ENCODE peak calls at places on chromosome 5, in five cellular contexts. D is IMR-90, T is A549, M is GM12878, P is HepG2. K is an unnamed sample.

GRCh38 chr5:65924366-65925093 is 1.8 kb upstream of the ERBIN start:
- DNase-seq in M (no peak), D (no peak), T (no peak), P (peak; percentile 12), K (no peak)

GRCh38 chr5:15904894-15905805 is 274.4 kb downstream of the MARCHF11 start:
- DNase-seq in T (no peak), P (no peak), D (no peak), M (no peak), K (no peak)

GRCh38 chr5:6914336-6914735 is 201.1 kb downstream of the TENT4A start:
- DNase-seq in P (no peak), D (no peak), M (no peak), T (no peak), K (no peak)

GRCh38 chr5:60844429-60844890 is 391 bp upstream of the ELOVL7 start:
- DNase-seq in M (no peak), T (no peak), D (peak; percentile 29), P (peak; percentile 5), K (peak; percentile 16)

GRCh38 chr5:111422245-111422644 is 90.1 kb downstream of the STARD4 start:
- DNase-seq in D (no peak), T (no peak), M (no peak), P (no peak), K (no peak)

GRCh38 chr5:82259172-82259800 is 18.9 kb downstream of the RPS23 start:
- DNase-seq in P (no peak), T (peak; percentile 35), D (peak; percentile 47), M (no peak), K (peak; percentile 18)

GRCh38 chr5:62214701-62215100 is 91.3 kb upstream of the KIF2A start:
- DNase-seq in P (no peak), D (no peak), M (no peak), T (no peak), K (peak; percentile 7)

GRCh38 chr5:35443803-35444595 is 173.7 kb upstream of the SPEF2 start:
- DNase-seq in T (no peak), P (no peak), D (no peak), M (no peak), K (no peak)

GRCh38 chr5:170312666-170313065 is 15.1 kb upstream of the LCP2 start:
- DNase-seq in M (no peak), T (peak; percentile 33), D (peak; percentile 3), P (no peak), K (no peak)

GRCh38 chr5:79703381-79703645 is 13.7 kb downstream of the CMYA5 start:
- DNase-seq in P (no peak), D (no peak), M (no peak), T (no peak), K (no peak)

GRCh38 chr5:79704553-79704952 is 14.9 kb downstream of the CMYA5 start:
- DNase-seq in M (no peak), T (no peak), P (no peak), D (no peak), K (no peak)

GRCh38 chr5:79699766-79700400 is 10.2 kb downstream of the CMYA5 start:
- DNase-seq in P (no peak), M (no peak), T (no peak), D (no peak), K (no peak)

GRCh38 chr5:79705632-79706031 is 16.0 kb downstream of the CMYA5 start:
- DNase-seq in M (no peak), D (no peak), T (no peak), P (no peak), K (no peak)

GRCh38 chr5:79702606-79703380 is 13.2 kb downstream of the CMYA5 start:
- DNase-seq in D (no peak), P (peak; percentile 10), M (no peak), T (no peak), K (no peak)
- TF ChIP-seq CEBPB in D (peak; percentile 73), P (peak; percentile 68), M (no peak), T (no peak), K (no peak)

GRCh38 chr5:173331287-173331686 is 3.1 kb upstream of the STC2 start:
- DNase-seq in M (no peak), P (no peak), T (no peak), D (no peak), K (no peak)
- TF ChIP-seq CEBPB in M (no peak), P (no peak), T (no peak), D (no peak), K (no peak)

GRCh38 chr5:95923918-95924559 is 37.6 kb downstream of the ELL2 start:
- DNase-seq in D (no peak), P (no peak), M (peak; percentile 60), T (no peak), K (no peak)
- TF ChIP-seq CEBPB in D (no peak), P (no peak), M (no peak), T (no peak), K (no peak)

DNA sequence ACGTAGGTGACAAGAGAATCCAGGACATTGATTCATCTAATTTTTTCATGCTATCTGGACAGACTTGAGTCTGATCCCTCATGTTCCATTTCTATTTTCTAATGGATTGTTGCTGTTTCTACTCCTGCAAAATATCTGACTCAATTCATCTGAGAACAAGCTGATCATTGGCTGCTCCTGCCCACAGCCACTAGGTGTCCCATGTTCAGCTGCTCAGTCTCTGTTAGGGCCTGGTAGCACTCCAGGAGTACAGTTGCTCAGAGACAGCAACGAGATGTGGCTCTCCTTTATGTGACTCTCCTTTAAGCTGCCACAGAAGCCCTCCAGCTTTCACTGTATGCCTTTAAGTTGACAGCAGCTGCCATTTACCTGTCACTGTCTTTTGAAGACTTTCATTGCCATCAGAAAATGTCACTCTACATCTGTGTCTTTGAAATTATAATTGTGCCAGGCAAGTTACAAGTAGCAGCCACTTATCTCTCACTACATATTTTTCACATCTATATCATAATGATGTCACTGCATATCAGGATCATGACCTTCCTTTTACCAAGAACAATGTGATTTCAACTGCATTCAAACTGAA is 1944.2 kb upstream of the NUDT12 start:
- DNase-seq in T (peak; percentile 18), D (peak; percentile 16), P (peak; percentile 12), M (no peak), K (peak; percentile 16)
- TF ChIP-seq CEBPB in T (no peak), D (no peak), P (no peak), M (no peak), K (no peak)

DNA sequence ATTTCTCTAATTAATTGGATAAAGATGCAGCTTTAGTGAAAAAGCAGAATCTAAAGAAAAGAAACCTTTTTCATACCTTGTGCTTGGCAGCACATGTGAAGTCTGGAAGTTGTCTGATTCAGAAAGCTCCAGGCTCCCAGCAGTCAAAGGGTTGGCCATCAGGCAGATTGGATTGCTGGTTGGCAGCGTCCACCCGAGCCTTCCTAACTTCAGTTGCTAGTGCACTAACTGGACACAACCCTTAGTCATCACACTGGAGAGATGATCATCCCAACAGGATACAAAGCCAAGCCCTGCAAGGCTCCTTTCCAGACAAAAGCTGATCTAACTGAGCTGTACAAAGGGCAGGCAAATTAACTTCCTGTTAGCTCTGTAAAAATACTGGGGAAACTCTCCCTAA is 185.5 kb downstream of the SNX18 start:
- DNase-seq in T (peak; percentile 23), M (no peak), D (peak; percentile 93), P (no peak), K (no peak)
- TF ChIP-seq CEBPB in T (no peak), M (no peak), D (no peak), P (no peak), K (no peak)

DNA sequence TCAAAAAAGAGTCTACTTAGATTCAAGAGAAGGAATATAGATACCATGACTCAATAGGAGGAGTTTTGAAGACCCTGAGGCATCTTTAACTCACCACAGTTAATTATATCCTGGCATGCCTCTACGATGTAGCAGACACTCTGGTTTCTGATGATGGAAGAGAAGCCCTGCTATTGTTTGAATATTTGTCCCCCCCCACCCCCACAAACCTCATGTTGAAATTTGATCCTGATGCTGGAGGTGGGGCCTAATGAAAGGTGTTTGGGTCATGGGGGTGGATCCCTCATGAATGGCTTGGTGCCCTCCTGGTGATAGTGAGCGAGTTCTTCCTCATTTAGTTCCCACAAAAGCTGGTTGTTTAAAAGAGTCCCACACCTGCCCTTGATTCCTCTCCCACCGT is 147.9 kb upstream of the TBCA start:
- DNase-seq in D (no peak), T (no peak), P (no peak), M (no peak), K (no peak)
- TF ChIP-seq CEBPB in D (no peak), T (no peak), P (no peak), M (no peak), K (no peak)